ENCODE peak calls at places on chromosome 20, in ten cellular contexts. G is D721Med, O is GM12865, W is ovary, A is colonic mucosa, S is HFF-Myc, V is nephron progenitor cell, B is GM13976, M is heart right ventricle, U is NB4. P is an unnamed sample.

GRCh38 chr20:50085481-50086365 is 27.2 kb downstream of the UBE2V1 start:
- DNase-seq in M (peak), G (peak), V (peak), B (peak), A (peak), S (no peak), O (peak), W (no peak), U (peak), P (no peak)

GRCh38 chr20:10605547-10606195 is 68.1 kb downstream of the JAG1 start:
- DNase-seq in A (no peak), G (no peak), W (no peak), V (no peak), B (no peak), U (no peak), M (no peak), O (no peak), S (no peak), P (no peak)

GRCh38 chr20:37905969-37906613 is 3.2 kb downstream of the VSTM2L start:
- DNase-seq in W (no peak), O (no peak), U (no peak), M (no peak), B (no peak), A (no peak), G (no peak), S (no peak), V (no peak), P (no peak)

GRCh38 chr20:7347409-7347808 is 579.9 kb downstream of the BMP2 start:
- DNase-seq in V (no peak), W (no peak), M (no peak), A (no peak), S (no peak), U (no peak), O (no peak), G (no peak), B (no peak), P (no peak)

GRCh38 chr20:43844778-43845614 is 69.7 kb upstream of the TOX2 start:
- DNase-seq in A (no peak), W (peak), U (peak), S (peak), O (no peak), V (no peak), G (no peak), M (no peak), B (no peak), P (no peak)

GRCh38 chr20:44496976-44497375 is 21.3 kb downstream of the TTPAL start:
- DNase-seq in O (peak), B (no peak), W (no peak), G (no peak), A (no peak), V (no peak), S (no peak), M (no peak), U (no peak), P (no peak)

GRCh38 chr20:36205026-36205425 is 31.3 kb upstream of the AAR2 start:
- DNase-seq in B (no peak), O (no peak), A (no peak), S (no peak), M (no peak), G (no peak), W (no peak), V (no peak), U (no peak), P (no peak)

GRCh38 chr20:32168184-32168910 is 39.2 kb downstream of the PLAGL2 start:
- DNase-seq in G (no peak), U (no peak), W (no peak), S (peak), B (no peak), O (no peak), A (no peak), M (no peak), V (peak), P (peak)

GRCh38 chr20:51767018-51767866 is 948 bp downstream of the ATP9A start:
- DNase-seq in W (peak), M (peak), O (peak), A (peak), V (peak), S (no peak), B (peak), U (no peak), G (peak), P (peak)
- TF ChIP-seq CTCF in W (peak), M (peak), O (no peak), A (peak), V (peak), S (peak), B (no peak), U (no peak), G (peak), P (peak)

GRCh38 chr20:4006640-4007039 is 8.7 kb downstream of the RNF24 start:
- DNase-seq in U (no peak), M (peak), W (no peak), O (no peak), B (no peak), V (no peak), G (no peak), S (no peak), A (no peak), P (no peak)

GRCh38 chr20:4008026-4008413 is 7.3 kb downstream of the RNF24 start:
- DNase-seq in O (no peak), W (no peak), U (no peak), M (no peak), B (no peak), A (no peak), G (no peak), S (no peak), V (no peak), P (no peak)

GRCh38 chr20:4007383-4008025 is 7.9 kb downstream of the RNF24 start:
- DNase-seq in B (no peak), U (peak), W (no peak), A (no peak), G (no peak), M (no peak), O (no peak), S (no peak), V (no peak), P (no peak)

GRCh38 chr20:4009305-4009704 is 6.1 kb downstream of the RNF24 start:
- DNase-seq in S (no peak), G (no peak), B (no peak), O (no peak), U (peak), V (no peak), M (no peak), A (no peak), W (no peak), P (no peak)

GRCh38 chr20:4008877-4009276 is 6.5 kb downstream of the RNF24 start:
- DNase-seq in V (no peak), M (no peak), O (no peak), A (no peak), U (no peak), G (no peak), B (no peak), W (no peak), S (no peak), P (no peak)
- TF ChIP-seq CTCF in V (no peak), M (peak), O (no peak), A (no peak), U (no peak), G (peak), B (peak), W (no peak), S (no peak), P (no peak)

GRCh38 chr20:661474-662288 is 8.7 kb upstream of the SRXN1 start:
- DNase-seq in G (no peak), S (no peak), W (no peak), U (peak), V (peak), B (no peak), O (no peak), M (no peak), A (no peak), P (no peak)
- TF ChIP-seq CTCF in G (no peak), S (no peak), W (no peak), U (no peak), V (no peak), B (no peak), O (no peak), M (no peak), A (no peak), P (no peak)

GRCh38 chr20:58897493-58897892 is 45.0 kb downstream of the GNAS start:
- DNase-seq in V (no peak), A (no peak), G (no peak), W (no peak), M (no peak), B (no peak), O (no peak), U (no peak), S (no peak), P (no peak)
- TF ChIP-seq CTCF in V (no peak), A (no peak), G (no peak), W (no peak), M (no peak), B (no peak), O (no peak), U (no peak), S (no peak), P (no peak)

GRCh38 chr20:358891-359555 is 12.1 kb downstream of the NRSN2 start:
- DNase-seq in G (no peak), M (no peak), W (no peak), O (no peak), A (no peak), U (no peak), B (no peak), S (no peak), V (no peak), P (no peak)

GRCh38 chr20:363319-364078 is 16.6 kb downstream of the NRSN2 start:
- DNase-seq in A (no peak), M (no peak), G (no peak), U (peak), B (no peak), W (no peak), S (no peak), V (no peak), O (no peak), P (no peak)

GRCh38 chr20:361562-361961 is 14.7 kb downstream of the NRSN2 start:
- DNase-seq in V (no peak), M (no peak), W (no peak), B (no peak), A (no peak), G (no peak), O (peak), U (no peak), S (no peak), P (no peak)

GRCh38 chr20:364905-365794 is 15.4 kb upstream of the TRIB3 start:
- DNase-seq in W (no peak), G (no peak), U (peak), O (no peak), M (no peak), A (no peak), B (no peak), S (no peak), V (no peak), P (no peak)

DNA sequence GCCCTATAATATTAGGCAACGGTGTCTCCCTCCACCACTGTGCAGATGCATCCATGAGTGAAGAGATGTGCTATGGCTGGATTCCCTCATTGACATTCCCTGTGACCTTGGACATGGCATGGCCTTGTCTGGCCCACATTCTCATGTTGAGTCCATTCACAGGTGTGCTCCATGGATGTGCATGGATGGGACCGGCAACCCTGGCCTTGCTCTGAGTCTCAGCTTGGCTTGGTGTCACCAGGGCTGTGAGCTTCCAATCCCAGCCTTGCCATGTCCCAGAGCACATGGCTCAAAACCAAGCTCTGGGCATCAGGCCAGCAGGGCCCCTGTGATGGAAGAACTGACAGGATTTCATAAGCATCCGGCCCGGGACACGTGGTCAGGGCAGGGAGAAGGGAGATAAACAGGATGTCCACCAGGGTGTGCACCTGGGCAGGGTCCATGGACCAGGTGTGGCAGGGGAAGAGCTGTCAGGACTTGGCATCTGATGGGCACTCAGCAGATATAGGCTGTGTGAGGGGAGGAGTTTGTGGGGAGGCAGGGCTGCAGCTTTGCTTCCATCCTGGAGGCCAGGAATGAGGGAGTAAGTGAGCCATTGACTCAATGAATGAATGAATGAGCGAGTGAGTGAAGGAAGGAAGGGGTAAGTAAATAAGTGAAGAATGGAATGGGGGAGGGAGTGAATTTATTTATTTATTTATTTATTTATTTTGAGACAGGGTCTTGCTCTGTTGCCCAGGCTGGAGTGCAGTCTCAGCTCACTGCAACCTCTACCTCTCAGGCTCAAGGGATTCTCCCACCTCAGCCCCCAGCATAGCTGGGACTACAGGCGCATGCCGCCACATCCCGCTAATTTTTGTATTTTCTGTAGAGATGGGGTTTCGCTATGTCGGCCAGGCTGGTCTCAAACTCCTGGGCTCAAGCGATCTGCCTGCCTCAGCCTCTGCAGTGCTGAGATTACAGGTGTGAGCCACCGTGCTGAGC is 15.7 kb downstream of the NRSN2 start:
- DNase-seq in A (peak), S (no peak), M (peak), G (no peak), V (no peak), U (peak), W (peak), B (peak), O (peak), P (no peak)
- TF ChIP-seq CTCF in A (peak), S (peak), M (peak), G (peak), V (no peak), U (no peak), W (no peak), B (no peak), O (peak), P (peak)

DNA sequence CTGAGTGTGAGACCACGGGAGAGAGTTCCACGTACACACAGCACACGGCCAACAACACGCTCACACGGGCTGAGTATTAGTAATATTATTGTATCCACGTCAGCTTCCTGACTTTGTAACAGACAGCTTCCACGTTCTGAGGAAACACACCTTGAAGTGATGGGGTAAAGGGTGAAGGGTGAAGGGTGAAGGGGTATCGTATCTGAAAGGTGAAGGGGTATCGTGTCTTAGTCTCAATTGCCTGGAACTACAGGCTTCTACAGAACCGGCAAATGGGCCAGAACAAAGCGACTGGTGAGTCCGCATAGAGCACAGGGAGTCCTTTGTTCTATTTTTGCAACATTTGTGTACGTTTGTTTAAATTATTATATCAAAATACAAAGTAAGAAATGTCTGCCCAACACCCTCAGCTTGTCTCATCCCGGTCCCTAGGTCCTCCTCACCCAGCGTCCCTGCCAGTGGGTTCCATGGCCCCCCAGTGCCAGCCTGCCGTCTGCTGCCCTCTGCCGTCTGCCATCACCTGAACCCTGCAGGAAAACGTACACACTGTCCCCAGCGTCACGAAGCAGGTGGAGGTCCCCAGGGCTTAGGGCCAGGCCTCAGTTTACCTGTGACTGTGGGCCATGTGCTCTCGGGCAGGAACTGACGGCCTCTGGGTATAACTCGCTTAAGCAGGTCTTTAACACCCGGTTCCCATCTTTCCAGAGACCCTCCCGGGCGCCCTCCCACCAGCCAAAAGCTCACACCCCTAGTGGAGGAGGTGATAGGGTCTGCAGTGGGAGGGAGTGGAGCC is 4.4 kb upstream of the HELZ2 start:
- DNase-seq in A (no peak), G (no peak), S (no peak), O (no peak), W (no peak), V (no peak), M (no peak), B (no peak), U (no peak), P (no peak)
- TF ChIP-seq CTCF in A (no peak), G (peak), S (no peak), O (no peak), W (no peak), V (no peak), M (peak), B (no peak), U (no peak), P (no peak)

DNA sequence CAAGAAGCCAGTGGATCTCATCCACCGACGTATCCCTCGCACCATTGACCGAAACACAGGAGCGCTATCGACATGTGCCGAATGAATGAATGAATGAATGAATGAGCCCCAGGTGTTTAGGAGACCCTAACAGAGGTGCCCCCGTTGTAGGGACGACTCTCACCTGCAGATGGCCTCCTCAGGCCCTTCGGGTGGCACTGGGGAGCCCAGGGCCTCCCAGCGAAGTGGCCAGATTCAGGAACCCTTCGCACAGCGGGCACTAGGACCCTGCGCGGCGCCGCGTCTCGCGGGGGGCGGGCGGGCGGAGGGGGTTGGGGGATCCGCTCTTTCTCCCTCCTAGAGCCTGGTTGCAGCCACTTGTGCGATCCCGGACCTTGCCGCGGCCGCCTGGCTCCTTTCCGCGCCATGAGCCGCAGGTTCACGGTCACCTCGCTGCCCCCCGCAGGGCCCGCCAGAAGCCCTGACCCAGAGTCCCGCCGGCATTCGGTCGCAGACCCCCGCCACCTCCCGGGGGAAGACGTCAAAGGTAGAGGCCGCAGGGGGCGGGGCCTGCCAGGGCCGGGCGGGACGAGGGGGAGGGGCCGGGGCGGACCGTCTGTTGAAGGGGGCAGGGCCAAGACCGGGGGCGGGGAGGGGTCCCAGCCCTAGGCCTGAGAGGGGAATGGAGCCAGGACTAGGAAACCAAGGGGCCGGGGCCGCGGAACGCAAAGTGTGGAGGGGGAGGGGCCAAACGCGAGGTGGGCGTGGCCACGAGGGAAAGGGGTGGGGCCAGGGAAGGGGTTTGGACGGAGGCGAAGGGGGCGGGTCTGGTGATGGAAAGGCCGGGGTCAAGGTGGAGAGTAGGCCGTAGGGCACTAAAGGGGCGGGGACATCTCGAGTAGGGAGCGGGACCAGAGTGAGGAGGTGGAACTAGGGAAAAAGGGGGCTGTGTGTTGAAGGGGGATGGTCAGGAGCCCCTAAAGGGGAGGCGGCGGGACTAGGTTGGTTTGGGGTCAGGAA is 7.4 kb upstream of the SLC12A5 start:
- DNase-seq in W (peak), G (peak), A (peak), O (peak), V (peak), B (peak), S (no peak), U (peak), M (no peak), P (no peak)
- TF ChIP-seq CTCF in W (no peak), G (no peak), A (no peak), O (no peak), V (no peak), B (no peak), S (no peak), U (no peak), M (no peak), P (no peak)

GRCh38 chr20:41247523-41248370 is 69.8 kb downstream of the ZHX3 start:
- DNase-seq in O (no peak), V (no peak), A (no peak), B (no peak), G (no peak), W (no peak), U (peak), S (no peak), M (no peak), P (no peak)

GRCh38 chr20:41248371-41249024 is 69.0 kb downstream of the ZHX3 start:
- DNase-seq in B (no peak), W (no peak), O (no peak), M (peak), U (no peak), S (no peak), V (no peak), A (no peak), G (no peak), P (no peak)

GRCh38 chr20:41245086-41245707 is 72.3 kb downstream of the ZHX3 start:
- DNase-seq in B (no peak), S (no peak), U (no peak), V (no peak), A (no peak), O (peak), W (no peak), G (no peak), M (peak), P (no peak)

GRCh38 chr20:41249371-41249770 is 68.2 kb downstream of the ZHX3 start:
- DNase-seq in B (peak), G (no peak), U (no peak), A (peak), V (peak), S (peak), W (peak), O (peak), M (peak), P (no peak)

GRCh38 chr20:41249781-41250281 is 67.7 kb downstream of the ZHX3 start:
- DNase-seq in G (no peak), W (peak), O (peak), B (no peak), S (peak), V (peak), U (peak), M (peak), A (no peak), P (no peak)
- TF ChIP-seq CTCF in G (peak), W (peak), O (peak), B (peak), S (peak), V (peak), U (no peak), M (peak), A (no peak), P (peak)